ENCODE peak calls at places on chromosomes 5 and 9, in nine cellular contexts. W, E, H, C, S, K, I, L and R are unnamed samples. For H3K4me1, the result is how much of the 10 kb centered on the place peaks cover.

GRCh38 chr5:127192836-127193341 is 97.7 kb upstream of the MEGF10 start:
- DNase-seq in C (no peak), I (no peak), E (no peak), K (no peak), H (no peak), W (no peak), S (no peak), L (no peak), R (no peak)

GRCh38 chr5:23332650-23333251 is 174.7 kb upstream of the PRDM9 start:
- DNase-seq in S (no peak), H (no peak), W (no peak), E (peak), K (no peak), C (no peak), L (peak), I (no peak), R (no peak)

GRCh38 chr5:144179226-144179625 is 8.6 kb downstream of the KCTD16 start:
- DNase-seq in H (no peak), W (no peak), E (no peak), I (no peak), L (no peak), C (no peak), K (no peak), S (no peak), R (no peak)

GRCh38 chr5:32230356-32231099 is 56.4 kb upstream of the GOLPH3 start:
- DNase-seq in H (peak), W (no peak), L (no peak), S (no peak), C (no peak), E (no peak), K (no peak), I (no peak), R (no peak)

GRCh38 chr5:126031989-126032716 is 391.1 kb upstream of the GRAMD2B start:
- DNase-seq in E (no peak), C (no peak), I (no peak), H (no peak), K (no peak), S (no peak), L (peak), W (no peak), R (no peak)

GRCh38 chr5:136992796-136993489 is 506.2 kb downstream of the SPOCK1 start:
- DNase-seq in K (no peak), I (no peak), L (no peak), H (no peak), C (no peak), S (no peak), E (no peak), W (no peak), R (no peak)

GRCh38 chr9:95993342-95993741 is 117.9 kb downstream of the ERCC6L2 start:
- DNase-seq in W (no peak), S (no peak), E (no peak), H (no peak), I (no peak), L (no peak), C (no peak), K (no peak), R (no peak)

GRCh38 chr5:74686962-74687751 is 2.1 kb downstream of the HEXB start:
- DNase-seq in K (no peak), L (peak), I (no peak), S (no peak), H (no peak), W (no peak), E (no peak), C (no peak), R (no peak)

GRCh38 chr9:89522261-89522978 is 24.5 kb upstream of the SEMA4D start:
- DNase-seq in H (no peak), C (no peak), E (no peak), S (no peak), W (peak), L (no peak), I (peak), K (no peak), R (peak)

GRCh38 chr5:177487144-177487543 is 10.3 kb downstream of the PDLIM7 start:
- DNase-seq in I (no peak), L (no peak), C (no peak), K (peak), E (no peak), S (no peak), H (no peak), W (no peak), R (no peak)
- H3K4me1 ChIP-seq in I (under half), L (under half), C (under half), K (under half), E (under half), S (under half), H (under half), W (under half), R (under half)

GRCh38 chr5:8094304-8094703 is 225.4 kb downstream of the MTRR start:
- DNase-seq in I (no peak), L (no peak), C (no peak), E (no peak), H (no peak), W (no peak), K (no peak), S (no peak), R (no peak)
- H3K4me3 ChIP-seq in I (no peak), L (no peak), C (no peak), E (no peak), H (no peak), W (no peak), K (no peak), S (no peak), R (no peak)

GRCh38 chr9:14888272-14888671 is 22.0 kb downstream of the FREM1 start:
- DNase-seq in K (no peak), L (no peak), S (no peak), H (no peak), E (no peak), W (no peak), I (no peak), C (no peak), R (no peak)
- H3K4me1 ChIP-seq in K (under half), L (under half), S (under half), H (under half), E (under half), W (under half), I (under half), C (under half), R (under half)

DNA sequence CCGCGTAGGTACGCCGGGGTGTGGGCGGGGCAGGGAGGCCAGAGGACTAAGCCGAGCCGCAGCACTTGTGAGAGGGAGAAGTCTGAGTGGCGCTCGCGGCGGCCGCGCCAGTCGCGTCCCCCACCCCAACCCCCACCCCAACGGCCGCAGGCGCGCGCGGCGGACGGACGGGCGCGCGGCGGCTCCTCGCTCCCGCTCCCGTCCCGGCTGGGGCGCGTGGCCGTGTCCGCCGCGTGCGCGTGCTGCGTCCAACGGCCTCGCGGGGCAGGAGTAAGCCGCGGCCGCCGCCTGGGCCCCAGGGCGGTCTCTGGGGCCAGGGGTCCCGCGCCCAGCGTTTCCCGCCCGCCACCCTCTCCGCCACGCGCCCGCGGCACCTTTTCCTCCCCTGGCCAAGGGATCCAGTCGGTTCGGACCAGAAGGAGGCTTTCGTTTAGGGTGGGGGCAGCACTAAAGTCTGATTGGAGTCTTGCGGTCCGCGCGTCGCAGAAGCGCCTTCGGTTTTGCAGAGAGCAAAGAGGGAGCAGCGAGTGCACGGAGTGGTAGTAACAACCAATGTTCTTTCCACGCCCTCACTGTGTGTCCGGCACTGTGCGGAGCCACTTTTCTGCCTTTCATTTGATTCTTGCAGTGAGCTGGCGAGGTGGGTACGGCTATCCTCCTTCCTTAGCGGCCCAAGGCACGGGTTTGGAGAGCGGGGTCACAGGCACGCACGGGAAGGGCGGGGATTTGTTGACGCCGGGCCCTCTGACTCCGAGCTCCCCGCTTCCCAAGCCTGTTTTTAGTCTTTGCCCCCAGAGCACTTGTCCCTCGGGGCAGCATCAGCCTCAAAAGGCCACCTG is 494 bp downstream of the G3BP1 start:
- DNase-seq in L (peak), K (peak), H (peak), I (peak), S (peak), C (no peak), E (peak), W (peak), R (peak)
- H3K4me3 ChIP-seq in L (peak), K (peak), H (peak), I (peak), S (peak), C (peak), E (peak), W (peak), R (peak)

GRCh38 chr9:136596219-136596616 is 50.4 kb upstream of the NOTCH1 start:
- DNase-seq in K (no peak), L (no peak), C (no peak), H (no peak), S (no peak), I (no peak), E (no peak), W (no peak), R (no peak)
- H3K4me1 ChIP-seq in K (under half), L (under half), C (under half), H (under half), S (under half), I (under half), E (under half), W (under half), R (under half)

DNA sequence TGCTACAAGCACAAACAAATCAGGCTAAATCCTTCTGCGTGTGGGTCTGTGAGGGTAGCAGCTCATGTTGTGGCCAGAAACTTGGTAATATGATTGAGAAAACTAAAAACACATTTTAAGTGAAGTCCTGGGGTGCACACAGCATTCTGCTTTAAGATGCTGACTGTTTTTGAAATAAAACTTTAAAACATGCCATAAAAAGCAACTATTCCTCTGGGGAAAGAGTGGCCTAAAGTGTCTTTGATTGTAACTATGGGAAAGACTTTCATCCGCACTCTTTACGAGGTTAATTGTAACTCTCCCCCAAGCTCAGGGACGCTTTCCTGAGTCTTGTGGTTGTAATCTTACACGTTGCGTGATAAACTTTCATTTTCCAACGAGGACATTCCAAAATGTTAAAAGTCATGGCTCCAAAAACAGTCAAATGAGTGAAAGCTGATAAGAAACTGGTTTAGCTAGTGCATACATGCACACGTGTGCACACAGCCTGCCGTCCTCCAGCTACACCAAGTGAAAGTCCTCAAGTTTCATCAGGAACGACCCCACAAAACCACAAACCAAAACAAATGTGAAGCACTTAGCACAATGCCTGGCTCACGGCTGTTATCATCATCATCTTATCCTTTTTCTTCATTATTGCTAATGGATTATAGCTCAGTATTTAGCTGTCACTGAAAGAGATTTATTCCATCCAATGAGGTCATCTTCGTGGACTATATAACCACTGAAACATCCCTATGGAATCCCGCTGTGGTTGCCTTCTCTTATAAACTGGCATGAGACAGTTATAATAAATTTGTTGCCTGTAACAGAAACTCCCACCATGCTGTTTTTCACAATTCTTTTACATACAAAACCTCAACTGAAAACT is 56.4 kb downstream of the SAXO1 start:
- DNase-seq in E (no peak), H (no peak), I (no peak), S (no peak), L (peak), W (no peak), C (no peak), K (no peak), R (no peak)
- H3K4me3 ChIP-seq in E (no peak), H (no peak), I (no peak), S (no peak), L (peak), W (no peak), C (no peak), K (no peak), R (no peak)

GRCh38 chr9:134389659-134390058 is 63.4 kb downstream of the RXRA start:
- DNase-seq in H (no peak), S (no peak), W (no peak), I (no peak), E (no peak), K (no peak), L (no peak), C (no peak), R (no peak)

GRCh38 chr9:134392900-134393299 is 66.6 kb downstream of the RXRA start:
- DNase-seq in H (no peak), L (no peak), C (no peak), K (no peak), I (no peak), E (no peak), S (no peak), W (no peak), R (no peak)

GRCh38 chr9:134390537-134390936 is 64.3 kb downstream of the RXRA start:
- DNase-seq in S (no peak), L (no peak), H (no peak), I (peak), W (peak), C (no peak), E (no peak), K (peak), R (peak)

GRCh38 chr9:134390947-134391318 is 64.7 kb downstream of the RXRA start:
- DNase-seq in L (no peak), S (no peak), I (no peak), K (no peak), W (no peak), C (no peak), H (no peak), E (no peak), R (no peak)

DNA sequence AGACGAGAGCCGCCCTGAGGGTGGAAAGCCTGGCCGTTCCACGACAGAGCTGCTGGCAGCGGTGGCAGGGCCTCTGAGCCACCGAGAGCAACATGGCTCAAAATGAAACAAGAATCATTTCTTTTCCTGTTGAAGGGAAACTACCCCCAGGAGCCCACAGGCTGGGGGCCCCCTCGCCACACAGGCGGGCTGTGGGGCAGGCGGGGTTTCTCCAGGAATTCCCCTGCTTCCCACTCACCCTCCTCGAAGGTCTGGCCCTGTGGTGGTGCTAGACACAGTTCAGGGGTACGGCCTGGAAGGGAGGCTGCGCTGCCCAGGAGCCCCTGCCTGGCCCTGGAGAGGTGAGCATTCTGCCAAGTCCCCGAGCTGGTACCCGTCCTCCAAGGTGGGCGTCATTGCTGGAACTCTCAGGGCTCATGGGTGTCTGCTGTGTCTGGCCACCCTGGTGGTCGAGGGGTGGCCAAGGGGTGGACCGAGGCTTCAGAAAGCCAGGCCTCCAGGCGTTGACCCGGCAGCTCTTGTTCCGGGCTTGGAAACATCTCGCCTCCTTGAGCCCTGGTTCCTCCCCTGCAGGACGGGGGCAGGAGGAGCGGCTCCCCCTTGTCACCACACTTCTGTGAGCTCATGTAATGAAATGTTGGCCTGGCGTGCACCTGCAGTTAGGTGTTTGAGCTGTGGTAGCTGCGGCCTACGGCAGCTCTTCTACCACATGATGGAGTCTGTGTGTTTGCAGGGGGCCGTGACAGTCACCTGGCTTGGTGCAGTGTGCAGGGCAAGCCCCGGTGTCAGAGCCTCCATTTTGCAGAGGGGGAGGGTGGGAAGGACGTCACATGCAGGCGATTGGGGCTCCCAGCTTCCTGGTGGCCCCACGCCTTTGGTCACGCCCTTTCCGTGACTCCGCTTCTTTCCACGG is 65.3 kb downstream of the RXRA start:
- DNase-seq in W (peak), K (no peak), I (peak), E (no peak), H (no peak), S (no peak), L (no peak), C (no peak), R (peak)
- H3K4me1 ChIP-seq in W (half or more), K (half or more), I (half or more), E (under half), H (under half), S (under half), L (under half), C (under half), R (half or more)

GRCh38 chr5:132218321-132218720 is 9.3 kb downstream of the P4HA2 start:
- DNase-seq in W (no peak), L (no peak), S (no peak), C (no peak), E (no peak), H (no peak), I (no peak), K (no peak), R (no peak)
- H3K4me3 ChIP-seq in W (no peak), L (no peak), S (no peak), C (no peak), E (no peak), H (no peak), I (no peak), K (no peak), R (no peak)

GRCh38 chr9:134333234-134333873 is 7.1 kb downstream of the RXRA start:
- DNase-seq in H (peak), L (no peak), C (peak), E (no peak), I (no peak), S (no peak), W (no peak), K (peak), R (no peak)
- H3K4me1 ChIP-seq in H (under half), L (under half), C (half or more), E (under half), I (under half), S (under half), W (under half), K (half or more), R (under half)